ENCODE peak calls at places on chromosomes 13 and 19, in seven cellular contexts. U is stimulated activated CD8-positive, alpha-beta memory T cell treated with anti-CD3 and anti-CD28 coated beads, Interleukin-4, amount 100 ng/mL, for 48 hours; P is T-helper 9 cell; X is stromal cell of bone marrow; B is HT1080; W is activated T-cell treated with anti-CD3 and anti-CD28 coated beads for 24 hours; F is effector memory CD4-positive, alpha-beta T cell. R is an unnamed sample.

GRCh38 chr13:67443901-67444300 is 213.8 kb upstream of the PCDH9 start:
- DNase-seq in X (no peak), F (no peak), B (no peak), P (no peak), U (no peak), W (no peak), R (no peak)

GRCh38 chr13:43908156-43909126 is 28.7 kb downstream of the LACC1 start:
- DNase-seq in U (no peak), X (peak), P (no peak), W (no peak), F (no peak), B (peak), R (no peak)

GRCh38 chr13:37306778-37307544 is 201.5 kb upstream of the CSNK1A1L start:
- DNase-seq in B (peak), P (no peak), F (no peak), X (peak), W (no peak), U (no peak), R (no peak)

GRCh38 chr19:5052945-5053485 is 84.1 kb downstream of the KDM4B start:
- DNase-seq in U (no peak), P (no peak), B (no peak), F (no peak), X (no peak), W (no peak), R (no peak)

GRCh38 chr13:110433014-110433413 is 125.9 kb downstream of the COL4A2 start:
- DNase-seq in P (no peak), W (no peak), F (no peak), B (no peak), U (no peak), X (no peak), R (no peak)

GRCh38 chr19:13181747-13182388 is 31.7 kb downstream of the IER2 start:
- DNase-seq in W (no peak), F (no peak), P (no peak), U (peak), B (no peak), X (no peak), R (peak)

GRCh38 chr13:29382021-29382420 is 213.5 kb downstream of the SLC7A1 start:
- DNase-seq in X (no peak), P (no peak), W (no peak), F (no peak), U (no peak), B (no peak), R (no peak)

GRCh38 chr19:10116085-10116865 is 3.4 kb downstream of the EIF3G start:
- DNase-seq in F (no peak), W (no peak), X (no peak), U (peak), B (no peak), P (no peak), R (no peak)

GRCh38 chr13:74197686-74198085 is 63.5 kb upstream of the KLF12 start:
- DNase-seq in P (no peak), U (no peak), W (no peak), F (no peak), X (no peak), B (no peak), R (no peak)

GRCh38 chr19:13839938-13840750 is 36.8 kb upstream of the NANOS3 start:
- DNase-seq in W (no peak), F (no peak), P (peak), X (no peak), B (peak), U (peak), R (no peak)

GRCh38 chr13:105972306-105972721 is 563.1 kb downstream of the EFNB2 start:
- DNase-seq in F (no peak), P (no peak), X (no peak), U (no peak), B (no peak), W (no peak), R (no peak)

GRCh38 chr19:43778651-43779050 is 2.1 kb downstream of the KCNN4 start:
- DNase-seq in F (no peak), U (no peak), W (no peak), P (no peak), B (no peak), X (no peak), R (no peak)

GRCh38 chr13:80873589-80873988 is 532.7 kb upstream of the SPRY2 start:
- DNase-seq in W (no peak), P (no peak), X (no peak), B (peak), U (no peak), F (no peak), R (no peak)

R was measured in stimulated activated naive CD8-positive, alpha-beta T cell treated with anti-CD3 and anti-CD28 coated beads, Interleukin-15, amount 100 ng/mL, for 72 hours.